ENCODE peak calls at places on chromosome 5, in eight cellular contexts. B is A549, C is EH, J is activated gamma-delta T cell, R is WTC11, I is NCI-H510A, G is AG04450, Z is fibroblast of mammary gland. W is an unnamed sample.
A peak's percentile ranks its signal among the peaks of the same experiment; 100 is the strongest.

GRCh38 chr5:177427211-177427822 is 841 bp downstream of the GRK6 start:
- DNase-seq in B (no peak), C (peak; percentile 27), J (no peak), R (no peak), I (no peak), G (no peak), Z (no peak), W (no peak)

GRCh38 chr5:6551287-6551954 is 81.4 kb downstream of the NSUN2 start:
- DNase-seq in B (no peak), C (peak; percentile 9), J (no peak), R (no peak), I (no peak), G (no peak), Z (peak; percentile 4), W (no peak)

GRCh38 chr5:10701567-10702039 is 59.4 kb downstream of the DAP start:
- DNase-seq in B (peak; percentile 41), C (peak; percentile 73), J (no peak), R (peak; percentile 45), I (no peak), G (no peak), Z (peak; percentile 70), W (peak; percentile 44)

GRCh38 chr5:92769986-92770385 is 811.0 kb downstream of the NR2F1-AS1 start:
- DNase-seq in B (no peak), C (peak; percentile 66), J (no peak), R (no peak), I (no peak), G (peak; percentile 29), Z (peak; percentile 21), W (no peak)

GRCh38 chr5:995318-995717 is 13.3 kb upstream of the NKD2 start:
- DNase-seq in B (no peak), C (no peak), J (no peak), R (no peak), I (no peak), G (no peak), Z (no peak), W (no peak)

GRCh38 chr5:179152144-179152895 is 92.1 kb downstream of the ZNF354C start:
- DNase-seq in B (no peak), C (no peak), J (no peak), R (peak; percentile 5), I (no peak), G (no peak), Z (no peak), W (no peak)

GRCh38 chr5:155274484-155274883 is 260.9 kb downstream of the KIF4B start:
- DNase-seq in B (no peak), C (no peak), J (no peak), R (no peak), I (no peak), G (no peak), Z (no peak), W (no peak)

GRCh38 chr5:54545796-54546195 is 28.2 kb downstream of the SNX18 start:
- DNase-seq in B (no peak), C (no peak), J (no peak), R (no peak), I (no peak), G (no peak), Z (no peak), W (peak; percentile 70)

GRCh38 chr5:501040-501832 is 23.0 kb downstream of the SLC9A3 start:
- DNase-seq in B (no peak), C (no peak), J (no peak), R (no peak), I (no peak), G (no peak), Z (no peak), W (no peak)

GRCh38 chr5:151007430-151008123 is 12.8 kb upstream of the GPX3 start:
- DNase-seq in B (no peak), C (no peak), J (no peak), R (no peak), I (no peak), G (no peak), Z (no peak), W (no peak)

GRCh38 chr5:140175367-140176027 is 509 bp downstream of the CYSTM1 start:
- DNase-seq in B (peak; percentile 63), C (peak; percentile 74), J (peak; percentile 49), R (peak; percentile 65), I (no peak), G (no peak), Z (peak; percentile 55), W (peak; percentile 49)

GRCh38 chr5:1037123-1037670 is 28.6 kb downstream of the NKD2 start:
- DNase-seq in B (no peak), C (no peak), J (no peak), R (no peak), I (no peak), G (no peak), Z (no peak), W (no peak)

GRCh38 chr5:1029270-1029944 is 20.8 kb downstream of the NKD2 start:
- DNase-seq in B (no peak), C (no peak), J (no peak), R (no peak), I (no peak), G (no peak), Z (no peak), W (no peak)

GRCh38 chr5:179413086-179413690 is 67.9 kb upstream of the ADAMTS2 start:
- DNase-seq in B (no peak), C (no peak), J (no peak), R (no peak), I (no peak), G (no peak), Z (no peak), W (no peak)

GRCh38 chr5:75236322-75237316 is at the start of gene ANKRD31:
- DNase-seq in B (peak; percentile 82), C (peak; percentile 80), J (peak; percentile 80), R (peak; percentile 76), I (peak; percentile 53), G (peak; percentile 18), Z (peak; percentile 67), W (peak; percentile 80)

GRCh38 chr5:157076558-157076957 is 17.6 kb upstream of the HAVCR1 start:
- DNase-seq in B (peak; percentile 30), C (peak; percentile 43), J (no peak), R (no peak), I (no peak), G (no peak), Z (peak; percentile 80), W (peak; percentile 13)

GRCh38 chr5:153014194-153014593 is 476.3 kb upstream of the GRIA1 start:
- DNase-seq in B (no peak), C (no peak), J (no peak), R (no peak), I (no peak), G (no peak), Z (no peak), W (no peak)

GRCh38 chr5:76782444-76782843 is 36.4 kb upstream of the F2RL1 start:
- DNase-seq in B (no peak), C (no peak), J (no peak), R (no peak), I (no peak), G (no peak), Z (peak; percentile 22), W (no peak)

GRCh38 chr5:108688487-108688886 is 59.2 kb upstream of the FER start:
- DNase-seq in B (no peak), C (no peak), J (no peak), R (no peak), I (no peak), G (no peak), Z (no peak), W (no peak)

GRCh38 chr5:74916831-74917710 is 50.9 kb upstream of the FAM169A start:
- DNase-seq in B (peak; percentile 83), C (peak; percentile 62), J (no peak), R (no peak), I (no peak), G (no peak), Z (peak; percentile 46), W (peak; percentile 73)

GRCh38 chr5:172946146-172946545 is 13.1 kb upstream of the RPL26L1 start:
- DNase-seq in B (no peak), C (no peak), J (no peak), R (no peak), I (no peak), G (no peak), Z (no peak), W (no peak)

GRCh38 chr5:77852514-77853352 is 76.6 kb upstream of the TBCA start:
- DNase-seq in B (peak; percentile 65), C (peak; percentile 67), J (no peak), R (peak; percentile 72), I (peak; percentile 66), G (no peak), Z (peak; percentile 55), W (no peak)

GRCh38 chr5:31270396-31270795 is 76.9 kb downstream of the CDH6 start:
- DNase-seq in B (peak; percentile 15), C (peak; percentile 9), J (no peak), R (no peak), I (no peak), G (no peak), Z (peak; percentile 8), W (peak; percentile 6)

GRCh38 chr5:123511290-123511647 is 708 bp upstream of the CSNK1G3 start:
- DNase-seq in B (no peak), C (peak; percentile 67), J (no peak), R (no peak), I (no peak), G (no peak), Z (peak; percentile 68), W (peak; percentile 75)

GRCh38 chr5:144202725-144203124 is 32.1 kb downstream of the KCTD16 start:
- DNase-seq in B (no peak), C (no peak), J (no peak), R (no peak), I (no peak), G (no peak), Z (no peak), W (no peak)

GRCh38 chr5:144328505-144328904 is 157.8 kb downstream of the KCTD16 start:
- DNase-seq in B (no peak), C (no peak), J (no peak), R (no peak), I (peak; percentile 27), G (no peak), Z (no peak), W (no peak)

GRCh38 chr5:157559301-157559700 is 16.3 kb downstream of the ADAM19 start:
- DNase-seq in B (peak; percentile 28), C (peak; percentile 94), J (no peak), R (no peak), I (no peak), G (no peak), Z (peak; percentile 89), W (peak; percentile 90)

GRCh38 chr5:6812800-6813731 is 99.8 kb downstream of the TENT4A start:
- DNase-seq in B (no peak), C (peak; percentile 11), J (no peak), R (no peak), I (no peak), G (no peak), Z (peak; percentile 40), W (peak; percentile 16)

GRCh38 chr5:148255456-148255855 is 13.1 kb upstream of the SPINK13 start:
- DNase-seq in B (no peak), C (no peak), J (no peak), R (no peak), I (no peak), G (no peak), Z (no peak), W (peak; percentile 3)

GRCh38 chr5:154097031-154097430 is 58.3 kb downstream of the MFAP3 start:
- DNase-seq in B (no peak), C (no peak), J (no peak), R (no peak), I (no peak), G (no peak), Z (no peak), W (peak; percentile 69)

GRCh38 chr5:122844136-122844915 is 1.1 kb upstream of the SNX24 start:
- DNase-seq in B (no peak), C (no peak), J (no peak), R (no peak), I (no peak), G (no peak), Z (no peak), W (no peak)

GRCh38 chr5:51732304-51732703 is 349.1 kb downstream of the ISL1 start:
- DNase-seq in B (no peak), C (no peak), J (no peak), R (no peak), I (no peak), G (no peak), Z (no peak), W (no peak)

GRCh38 chr5:132821791-132822190 is 8.7 kb downstream of the SHROOM1 start:
- DNase-seq in B (no peak), C (peak; percentile 41), J (no peak), R (no peak), I (no peak), G (peak; percentile 53), Z (peak; percentile 67), W (no peak)

GRCh38 chr5:132812123-132812948 is 766 bp upstream of the SOWAHA start:
- DNase-seq in B (no peak), C (no peak), J (no peak), R (no peak), I (no peak), G (no peak), Z (no peak), W (no peak)